ENCODE peak calls at places on chromosomes 4 and X, in seven cellular contexts. One of them, this sample, is unnamed. For H3K9me3 and H3K4me1, the result is how much of the 10 kb centered on the place peaks cover.

GRCh38 chr4:6134612-6135220 is 65.6 kb downstream of the JAKMIP1 start:
- DNase-seq in tibial nerve: no peak
- DNase-seq in A549: peak
- DNase-seq in H9: peak
- DNase-seq in K562: peak
- DNase-seq in MM.1S: peak
- DNase-seq in PC-9: no peak
- DNase-seq in this sample: no peak

GRCh38 chrX:154372612-154373022 is 1.8 kb downstream of the FLNA start:
- DNase-seq in A549: peak
- DNase-seq in H9: no peak
- DNase-seq in PC-9: no peak
- DNase-seq in tibial nerve: no peak
- DNase-seq in K562: no peak
- DNase-seq in MM.1S: no peak
- DNase-seq in this sample: no peak

GRCh38 chr4:183074288-183074990 is 24.6 kb upstream of the WWC2 start:
- DNase-seq in A549: peak
- DNase-seq in K562: no peak
- DNase-seq in MM.1S: no peak
- DNase-seq in tibial nerve: no peak
- DNase-seq in PC-9: peak
- DNase-seq in H9: peak
- DNase-seq in this sample: peak

GRCh38 chrX:118751950-118752783 is 24.8 kb downstream of the IL13RA1 start:
- DNase-seq in H9: no peak
- DNase-seq in K562: no peak
- DNase-seq in PC-9: no peak
- DNase-seq in MM.1S: peak
- DNase-seq in tibial nerve: no peak
- DNase-seq in A549: no peak
- DNase-seq in this sample: no peak

GRCh38 chr4:90570615-90571014 is 443.4 kb downstream of the CCSER1 start:
- DNase-seq in H9: no peak
- DNase-seq in PC-9: no peak
- DNase-seq in K562: no peak
- DNase-seq in MM.1S: no peak
- DNase-seq in A549: no peak
- DNase-seq in tibial nerve: no peak
- DNase-seq in this sample: no peak

GRCh38 chrX:114584434-114584943 is 603 bp downstream of the HTR2C start:
- DNase-seq in PC-9: no peak
- DNase-seq in MM.1S: no peak
- DNase-seq in H9: peak
- DNase-seq in tibial nerve: no peak
- DNase-seq in K562: no peak
- DNase-seq in A549: no peak
- DNase-seq in this sample: peak

GRCh38 chr4:104732766-104733165 is 238.1 kb upstream of the CXXC4 start:
- DNase-seq in K562: no peak
- DNase-seq in tibial nerve: no peak
- DNase-seq in H9: no peak
- DNase-seq in MM.1S: peak
- DNase-seq in A549: no peak
- DNase-seq in PC-9: no peak
- DNase-seq in this sample: peak

GRCh38 chr4:3285558-3286334 is 7.1 kb upstream of the RGS12 start:
- DNase-seq in H9: peak
- DNase-seq in A549: no peak
- DNase-seq in K562: no peak
- DNase-seq in tibial nerve: no peak
- DNase-seq in PC-9: peak
- DNase-seq in MM.1S: no peak
- DNase-seq in this sample: peak

GRCh38 chr4:74320559-74321118 is 12.4 kb downstream of the EPGN start:
- DNase-seq in PC-9: peak
- DNase-seq in A549: peak
- DNase-seq in tibial nerve: no peak
- DNase-seq in H9: peak
- DNase-seq in K562: peak
- DNase-seq in MM.1S: peak
- DNase-seq in this sample: peak

GRCh38 chr4:6179362-6179761 is 21.0 kb downstream of the JAKMIP1 start:
- DNase-seq in PC-9: no peak
- DNase-seq in H9: no peak
- DNase-seq in A549: no peak
- DNase-seq in K562: no peak
- DNase-seq in MM.1S: no peak
- DNase-seq in tibial nerve: no peak
- DNase-seq in this sample: no peak

GRCh38 chr4:103012594-103012993 is 6.9 kb downstream of the SLC9B1 start:
- DNase-seq in PC-9: no peak
- DNase-seq in MM.1S: no peak
- DNase-seq in K562: no peak
- DNase-seq in H9: no peak
- DNase-seq in A549: no peak
- DNase-seq in tibial nerve: no peak
- DNase-seq in this sample: no peak

GRCh38 chr4:39469429-39470077 is 10.7 kb downstream of the LIAS start:
- DNase-seq in MM.1S: peak
- DNase-seq in A549: peak
- DNase-seq in PC-9: peak
- DNase-seq in H9: peak
- DNase-seq in tibial nerve: peak
- DNase-seq in K562: peak
- DNase-seq in this sample: peak

DNA sequence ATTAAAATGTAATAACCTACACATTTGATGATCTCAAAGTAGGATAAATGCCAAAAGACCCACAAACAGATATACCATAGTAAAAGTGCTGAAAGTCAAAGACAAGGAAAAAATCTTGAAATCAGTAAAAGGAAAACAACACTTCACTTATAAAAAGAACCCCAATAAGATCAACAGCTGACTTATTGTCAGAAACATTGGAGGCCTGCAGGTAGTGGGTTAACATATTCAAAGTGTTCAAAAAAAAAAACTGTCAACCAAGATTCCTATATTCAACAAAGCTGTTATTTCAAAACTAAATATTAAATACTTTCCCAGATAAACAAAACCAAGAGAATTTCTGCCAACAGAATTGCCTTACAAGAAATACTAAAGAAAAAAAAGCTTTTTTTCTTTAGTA is 347.1 kb downstream of the GUCY2F start:
- DNase-seq in tibial nerve: no peak
- DNase-seq in K562: no peak
- DNase-seq in A549: no peak
- DNase-seq in PC-9: no peak
- DNase-seq in MM.1S: no peak
- DNase-seq in H9: no peak
- DNase-seq in this sample: no peak
- H3K9me3 ChIP-seq in tibial nerve: under half
- H3K9me3 ChIP-seq in K562: under half
- H3K9me3 ChIP-seq in A549: under half
- H3K9me3 ChIP-seq in PC-9: under half
- H3K9me3 ChIP-seq in MM.1S: under half
- H3K9me3 ChIP-seq in H9: under half
- H3K9me3 ChIP-seq in this sample: under half

GRCh38 chr4:114378306-114378903 is 220.2 kb upstream of the UGT8 start:
- DNase-seq in PC-9: no peak
- DNase-seq in K562: no peak
- DNase-seq in A549: peak
- DNase-seq in tibial nerve: no peak
- DNase-seq in H9: no peak
- DNase-seq in MM.1S: no peak
- DNase-seq in this sample: peak
- TF ChIP-seq CTCF in PC-9: no peak
- TF ChIP-seq CTCF in K562: no peak
- TF ChIP-seq CTCF in A549: peak
- TF ChIP-seq CTCF in tibial nerve: no peak
- TF ChIP-seq CTCF in H9: peak
- TF ChIP-seq CTCF in MM.1S: no peak
- TF ChIP-seq CTCF in this sample: peak

DNA sequence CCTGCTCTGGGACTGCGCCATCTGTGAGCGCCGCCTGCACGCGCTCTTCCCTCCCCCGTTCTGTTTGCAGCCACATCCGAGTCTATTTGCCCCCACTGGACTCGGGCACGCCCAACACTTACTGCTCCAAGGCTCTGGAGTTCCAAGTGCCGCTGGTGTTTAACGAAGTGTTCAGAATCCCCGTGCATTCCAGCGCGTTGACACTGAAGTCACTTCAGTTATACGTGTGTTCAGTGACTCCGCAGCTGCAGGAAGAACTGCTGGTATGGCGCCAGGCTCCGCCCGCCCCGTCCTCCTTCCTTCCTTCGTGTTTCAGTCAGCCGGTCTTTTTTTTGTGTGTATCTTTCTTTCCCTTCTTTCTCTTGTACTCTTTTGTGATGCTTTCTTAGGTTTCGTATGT is 30.7 kb upstream of the CLCN4 start:
- DNase-seq in tibial nerve: no peak
- DNase-seq in H9: no peak
- DNase-seq in A549: no peak
- DNase-seq in MM.1S: no peak
- DNase-seq in K562: no peak
- DNase-seq in PC-9: no peak
- DNase-seq in this sample: no peak
- H3K4me1 ChIP-seq in tibial nerve: under half
- H3K4me1 ChIP-seq in H9: under half
- H3K4me1 ChIP-seq in A549: under half
- H3K4me1 ChIP-seq in MM.1S: under half
- H3K4me1 ChIP-seq in K562: under half
- H3K4me1 ChIP-seq in PC-9: under half
- H3K4me1 ChIP-seq in this sample: under half

DNA sequence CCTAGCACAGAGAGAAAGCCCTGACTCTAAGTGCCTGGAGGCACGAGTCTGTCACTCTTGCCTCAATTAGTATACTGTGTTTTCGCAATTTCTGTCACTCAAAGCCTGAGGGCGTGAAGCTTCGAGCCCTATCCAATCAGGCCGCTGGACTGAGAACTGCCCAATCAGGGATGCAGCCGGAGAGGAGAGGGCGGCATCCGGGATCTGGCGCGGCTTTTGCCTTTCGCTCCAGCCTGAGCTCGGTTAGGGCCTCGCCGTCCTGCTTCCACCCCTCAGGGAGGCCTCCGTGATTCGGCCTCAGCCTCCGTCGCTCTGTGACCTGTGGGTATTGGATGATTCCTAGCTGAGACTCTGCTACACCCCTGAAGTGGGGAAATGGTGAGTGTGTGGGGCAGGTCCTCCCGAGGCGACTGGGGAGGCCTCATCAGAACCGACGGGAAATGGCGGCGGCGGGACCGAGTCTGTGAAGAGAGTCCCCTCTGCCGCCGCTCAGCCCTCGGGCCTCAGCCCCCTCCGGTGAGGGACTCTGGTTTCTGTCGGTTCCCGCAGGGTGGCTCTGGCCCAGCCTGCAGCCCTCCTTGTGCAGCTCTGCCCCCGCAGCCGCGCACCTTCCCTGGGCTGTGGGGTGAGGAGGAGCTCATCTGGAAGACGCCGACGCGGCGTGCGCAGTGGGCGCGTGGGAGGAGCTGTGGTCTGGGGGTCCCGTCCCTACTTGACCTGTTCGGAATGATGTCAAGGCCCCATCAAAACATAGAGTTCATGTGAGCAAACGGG is 48.5 kb downstream of the ZNF141 start:
- DNase-seq in tibial nerve: no peak
- DNase-seq in K562: no peak
- DNase-seq in A549: no peak
- DNase-seq in PC-9: no peak
- DNase-seq in H9: no peak
- DNase-seq in MM.1S: no peak
- DNase-seq in this sample: no peak
- H3K9me3 ChIP-seq in tibial nerve: under half
- H3K9me3 ChIP-seq in K562: under half
- H3K9me3 ChIP-seq in A549: under half
- H3K9me3 ChIP-seq in PC-9: under half
- H3K9me3 ChIP-seq in H9: under half
- H3K9me3 ChIP-seq in MM.1S: under half
- H3K9me3 ChIP-seq in this sample: under half

GRCh38 chr4:113232194-113232593 is 182.7 kb downstream of the ANK2 start:
- DNase-seq in MM.1S: no peak
- DNase-seq in A549: no peak
- DNase-seq in H9: no peak
- DNase-seq in tibial nerve: no peak
- DNase-seq in K562: no peak
- DNase-seq in PC-9: no peak
- DNase-seq in this sample: peak
- TF ChIP-seq CTCF in MM.1S: no peak
- TF ChIP-seq CTCF in A549: no peak
- TF ChIP-seq CTCF in H9: no peak
- TF ChIP-seq CTCF in tibial nerve: no peak
- TF ChIP-seq CTCF in K562: no peak
- TF ChIP-seq CTCF in PC-9: no peak
- TF ChIP-seq CTCF in this sample: no peak

GRCh38 chr4:16790508-16790907 is 107.9 kb downstream of the LDB2 start:
- DNase-seq in MM.1S: no peak
- DNase-seq in H9: no peak
- DNase-seq in K562: no peak
- DNase-seq in A549: no peak
- DNase-seq in PC-9: no peak
- DNase-seq in tibial nerve: no peak
- DNase-seq in this sample: no peak
- H3K4me1 ChIP-seq in MM.1S: under half
- H3K4me1 ChIP-seq in H9: under half
- H3K4me1 ChIP-seq in K562: under half
- H3K4me1 ChIP-seq in A549: under half
- H3K4me1 ChIP-seq in PC-9: under half
- H3K4me1 ChIP-seq in tibial nerve: under half
- H3K4me1 ChIP-seq in this sample: under half

GRCh38 chr4:14681330-14681729 is 321.0 kb upstream of the CPEB2 start:
- DNase-seq in PC-9: no peak
- DNase-seq in H9: no peak
- DNase-seq in K562: no peak
- DNase-seq in A549: no peak
- DNase-seq in MM.1S: no peak
- DNase-seq in tibial nerve: no peak
- DNase-seq in this sample: no peak
- H3K9me3 ChIP-seq in PC-9: under half
- H3K9me3 ChIP-seq in H9: under half
- H3K9me3 ChIP-seq in K562: under half
- H3K9me3 ChIP-seq in A549: under half
- H3K9me3 ChIP-seq in MM.1S: under half
- H3K9me3 ChIP-seq in tibial nerve: under half
- H3K9me3 ChIP-seq in this sample: under half

DNA sequence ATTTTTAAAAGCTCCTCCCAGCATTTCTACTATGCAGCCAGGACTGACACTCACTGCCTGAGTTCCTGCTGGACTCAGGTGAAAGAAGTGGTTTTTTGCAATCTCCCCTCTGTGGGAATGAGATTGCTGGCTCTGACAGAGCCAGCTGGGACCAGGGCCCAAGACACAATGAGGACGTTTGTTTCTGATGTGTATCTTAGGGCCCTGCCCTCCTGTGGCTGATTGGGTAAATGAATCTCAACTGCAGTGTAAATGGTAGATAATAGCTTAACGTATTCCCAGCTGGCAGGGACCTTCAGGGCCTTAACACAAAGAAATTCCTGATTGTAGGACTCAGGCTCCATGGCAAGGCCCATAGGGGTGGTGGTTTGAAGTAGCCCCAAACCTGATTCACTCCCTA is 85.8 kb upstream of the PRPS1 start:
- DNase-seq in MM.1S: no peak
- DNase-seq in A549: peak
- DNase-seq in tibial nerve: no peak
- DNase-seq in PC-9: no peak
- DNase-seq in K562: no peak
- DNase-seq in H9: peak
- DNase-seq in this sample: peak
- TF ChIP-seq CTCF in MM.1S: peak
- TF ChIP-seq CTCF in A549: no peak
- TF ChIP-seq CTCF in tibial nerve: no peak
- TF ChIP-seq CTCF in PC-9: peak
- TF ChIP-seq CTCF in K562: no peak
- TF ChIP-seq CTCF in H9: peak
- TF ChIP-seq CTCF in this sample: peak

This sample was measured in cardiac muscle cell.